ENCODE peak calls at places on chromosomes 1 and 21, in six cellular contexts. W is CD8-positive, alpha-beta memory T cell; Q is left ventricle myocardium inferior; R is HCT116; V is stomach; A is breast epithelium. S is an unnamed sample. For H3K9me3, the result is how much of the 10 kb centered on the place peaks cover.

GRCh38 chr1:219533280-219533679 is 79.6 kb downstream of the ZC3H11B start:
- DNase-seq in W (no peak), Q (no peak), R (no peak), V (no peak), A (no peak), S (no peak)

GRCh38 chr1:19083081-19083480 is 126.6 kb upstream of the IFFO2 start:
- DNase-seq in W (no peak), Q (no peak), R (no peak), V (no peak), A (no peak), S (no peak)

GRCh38 chr1:2328676-2329455 is 62.5 kb downstream of the MORN1 start:
- DNase-seq in W (no peak), Q (no peak), R (no peak), V (no peak), A (no peak), S (no peak)

GRCh38 chr1:179548666-179549367 is 26.9 kb downstream of the NPHS2 start:
- DNase-seq in W (no peak), Q (no peak), R (no peak), V (no peak), A (no peak), S (no peak)

GRCh38 chr1:188188317-188188716 is 1359.6 kb downstream of the PLA2G4A start:
- DNase-seq in W (no peak), Q (no peak), R (no peak), V (no peak), A (no peak), S (no peak)

GRCh38 chr1:42824481-42825057 is 7.4 kb upstream of the SVBP start:
- DNase-seq in W (no peak), Q (no peak), R (no peak), V (no peak), A (no peak), S (no peak)

GRCh38 chr1:71046891-71047634 is 553 bp downstream of the PTGER3 start:
- DNase-seq in W (no peak), Q (no peak), R (no peak), V (peak), A (no peak), S (peak)

GRCh38 chr1:19605884-19606442 is 38.1 kb upstream of the NBL1 start:
- DNase-seq in W (no peak), Q (no peak), R (no peak), V (no peak), A (no peak), S (no peak)

GRCh38 chr1:93635614-93636543 is 45.8 kb downstream of the BCAR3 start:
- DNase-seq in W (no peak), Q (no peak), R (no peak), V (no peak), A (no peak), S (peak)

GRCh38 chr1:117886101-117886795 is 43.2 kb downstream of the GDAP2 start:
- DNase-seq in W (no peak), Q (no peak), R (no peak), V (no peak), A (no peak), S (no peak)

GRCh38 chr1:163035791-163036249 is 33.3 kb upstream of the RGS4 start:
- DNase-seq in W (no peak), Q (no peak), R (peak), V (no peak), A (no peak), S (no peak)

GRCh38 chr1:220680085-220680687 is 10.0 kb upstream of the C1orf115 start:
- DNase-seq in W (no peak), Q (no peak), R (peak), V (no peak), A (no peak), S (peak)

GRCh38 chr1:74504125-74505065 is 8.0 kb downstream of the LRRC53 start:
- DNase-seq in W (no peak), Q (peak), R (peak), V (no peak), A (no peak), S (peak)

GRCh38 chr1:38308780-38309179 is 262.2 kb upstream of the POU3F1 start:
- DNase-seq in W (no peak), Q (no peak), R (no peak), V (no peak), A (no peak), S (no peak)

GRCh38 chr1:204190212-204191211 is 5.8 kb downstream of the KISS1 start:
- DNase-seq in W (no peak), Q (no peak), R (no peak), V (no peak), A (no peak), S (peak)

GRCh38 chr1:43436371-43436770 is 17.4 kb downstream of the HYI start:
- DNase-seq in W (no peak), Q (no peak), R (no peak), V (no peak), A (no peak), S (no peak)

GRCh38 chr1:205246426-205247119 is 18.8 kb downstream of the TMCC2 start:
- DNase-seq in W (no peak), Q (no peak), R (no peak), V (no peak), A (no peak), S (no peak)

GRCh38 chr21:33117268-33117888 is 47.4 kb downstream of the OLIG1 start:
- DNase-seq in W (no peak), Q (no peak), R (no peak), V (no peak), A (no peak), S (no peak)

GRCh38 chr21:43339668-43340067 is 87.3 kb downstream of the SIK1 start:
- DNase-seq in W (no peak), Q (peak), R (no peak), V (no peak), A (no peak), S (no peak)

GRCh38 chr21:44686843-44687561 is 5.0 kb upstream of the KRTAP12-1 start:
- DNase-seq in W (no peak), Q (no peak), R (no peak), V (no peak), A (no peak), S (no peak)

GRCh38 chr1:76138217-76138616 is 63.7 kb downstream of the ST6GALNAC3 start:
- DNase-seq in W (no peak), Q (no peak), R (no peak), V (no peak), A (no peak), S (no peak)

GRCh38 chr1:22808846-22809501 is 98.3 kb downstream of the EPHB2 start:
- DNase-seq in W (no peak), Q (peak), R (no peak), V (no peak), A (no peak), S (no peak)

GRCh38 chr21:28480091-28480869 is 512.4 kb downstream of the LTN1 start:
- DNase-seq in W (no peak), Q (no peak), R (no peak), V (no peak), A (no peak), S (no peak)

GRCh38 chr1:246587606-246588005 is 21.4 kb downstream of the CNST start:
- DNase-seq in W (no peak), Q (no peak), R (no peak), V (no peak), A (no peak), S (no peak)

GRCh38 chr1:161439280-161440232 is 65.7 kb upstream of the FCGR2A start:
- DNase-seq in W (no peak), Q (no peak), R (no peak), V (no peak), A (peak), S (peak)

GRCh38 chr1:85563139-85563538 is 17.4 kb upstream of the CCN1 start:
- DNase-seq in W (no peak), Q (no peak), R (no peak), V (no peak), A (no peak), S (no peak)

GRCh38 chr1:110055493-110056283 is 14.8 kb downstream of the ALX3 start:
- DNase-seq in W (no peak), Q (no peak), R (no peak), V (no peak), A (no peak), S (no peak)

GRCh38 chr1:110057963-110058518 is 12.4 kb downstream of the ALX3 start:
- DNase-seq in W (no peak), Q (no peak), R (no peak), V (no peak), A (no peak), S (no peak)

GRCh38 chr1:110056776-110057175 is 13.7 kb downstream of the ALX3 start:
- DNase-seq in W (no peak), Q (no peak), R (no peak), V (no peak), A (peak), S (no peak)

GRCh38 chr1:110058591-110058990 is 11.9 kb downstream of the ALX3 start:
- DNase-seq in W (no peak), Q (no peak), R (no peak), V (no peak), A (no peak), S (no peak)

GRCh38 chr1:110056284-110056680 is 14.2 kb downstream of the ALX3 start:
- DNase-seq in W (no peak), Q (no peak), R (no peak), V (no peak), A (no peak), S (no peak)
- H3K27ac ChIP-seq in W (no peak), Q (no peak), R (no peak), V (no peak), A (no peak), S (no peak)

DNA sequence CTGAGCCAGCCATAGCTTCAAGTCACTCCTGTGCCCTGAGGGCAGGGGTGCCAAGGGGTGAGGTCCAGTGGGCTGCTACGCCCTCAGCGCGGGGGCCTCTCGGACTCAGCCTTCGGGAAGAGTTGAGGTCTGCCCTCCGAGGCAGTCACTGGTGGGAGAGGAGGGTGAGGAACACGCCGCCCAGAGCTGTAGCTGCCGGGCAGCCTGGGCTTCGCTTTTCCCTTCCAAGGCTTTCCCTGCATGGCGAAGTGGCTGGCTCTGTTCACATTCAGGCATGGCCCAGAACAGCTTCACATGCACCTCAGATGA is 43.0 kb upstream of the C1orf174 start:
- DNase-seq in W (no peak), Q (no peak), R (no peak), V (no peak), A (no peak), S (no peak)
- H3K9me3 ChIP-seq in W (under half), Q (under half), R (under half), V (under half), A (under half), S (under half)

GRCh38 chr21:34890258-34890723 is 158.8 kb downstream of the RUNX1 start:
- DNase-seq in W (no peak), Q (no peak), R (no peak), V (no peak), A (no peak), S (no peak)

GRCh38 chr21:34890724-34891609 is 158.1 kb downstream of the RUNX1 start:
- DNase-seq in W (no peak), Q (peak), R (no peak), V (no peak), A (no peak), S (no peak)

GRCh38 chr21:34892196-34892595 is 156.9 kb downstream of the RUNX1 start:
- DNase-seq in W (no peak), Q (no peak), R (no peak), V (no peak), A (no peak), S (no peak)

GRCh38 chr21:34889537-34890257 is 159.4 kb downstream of the RUNX1 start:
- DNase-seq in W (peak), Q (peak), R (no peak), V (peak), A (peak), S (peak)

GRCh38 chr21:34891610-34891943 is 157.5 kb downstream of the RUNX1 start:
- DNase-seq in W (no peak), Q (no peak), R (no peak), V (no peak), A (no peak), S (no peak)
- H3K27ac ChIP-seq in W (no peak), Q (no peak), R (no peak), V (no peak), A (peak), S (peak)

DNA sequence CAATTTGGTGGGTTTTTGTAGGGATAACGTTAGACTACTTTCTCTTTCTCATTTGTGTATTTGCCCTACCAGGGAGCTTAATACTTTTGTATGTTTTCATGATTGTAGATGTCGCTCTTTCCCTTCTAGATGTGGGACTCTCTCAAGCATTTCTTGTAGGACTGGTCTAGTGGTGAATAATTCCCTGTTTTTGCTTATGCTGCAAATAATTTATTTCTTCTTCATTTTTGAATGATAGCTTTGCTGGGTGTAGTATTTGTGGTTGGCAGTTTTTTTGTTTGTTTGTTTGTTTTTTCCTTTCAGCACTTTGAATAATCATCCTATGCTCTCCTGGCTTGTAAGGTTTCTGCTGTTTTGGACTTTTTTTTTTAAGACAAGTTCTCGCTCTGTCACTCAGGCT is 22.5 kb upstream of the TTC22 start:
- DNase-seq in W (no peak), Q (no peak), R (no peak), V (no peak), A (no peak), S (no peak)
- H3K9me3 ChIP-seq in W (under half), Q (half or more), R (under half), V (under half), A (under half), S (under half)

GRCh38 chr1:226666714-226667113 is 72.4 kb downstream of the ITPKB start:
- DNase-seq in W (no peak), Q (no peak), R (no peak), V (no peak), A (no peak), S (no peak)
- H3K27ac ChIP-seq in W (no peak), Q (no peak), R (no peak), V (no peak), A (no peak), S (no peak)

GRCh38 chr21:20451051-20451450 is 547.2 kb upstream of the NCAM2 start:
- DNase-seq in W (no peak), Q (no peak), R (no peak), V (no peak), A (no peak), S (no peak)
- H3K9me3 ChIP-seq in W (under half), Q (under half), R (under half), V (under half), A (under half), S (under half)

GRCh38 chr1:9150582-9151290 is 21.8 kb upstream of the GPR157 start:
- DNase-seq in W (no peak), Q (peak), R (no peak), V (no peak), A (no peak), S (peak)

GRCh38 chr1:9149837-9150581 is 21.1 kb upstream of the GPR157 start:
- DNase-seq in W (no peak), Q (peak), R (no peak), V (no peak), A (no peak), S (peak)

GRCh38 chr1:9151326-9151860 is 22.5 kb upstream of the GPR157 start:
- DNase-seq in W (no peak), Q (peak), R (no peak), V (no peak), A (no peak), S (no peak)

GRCh38 chr1:9153152-9153551 is 24.2 kb upstream of the GPR157 start:
- DNase-seq in W (no peak), Q (no peak), R (no peak), V (no peak), A (no peak), S (no peak)

DNA sequence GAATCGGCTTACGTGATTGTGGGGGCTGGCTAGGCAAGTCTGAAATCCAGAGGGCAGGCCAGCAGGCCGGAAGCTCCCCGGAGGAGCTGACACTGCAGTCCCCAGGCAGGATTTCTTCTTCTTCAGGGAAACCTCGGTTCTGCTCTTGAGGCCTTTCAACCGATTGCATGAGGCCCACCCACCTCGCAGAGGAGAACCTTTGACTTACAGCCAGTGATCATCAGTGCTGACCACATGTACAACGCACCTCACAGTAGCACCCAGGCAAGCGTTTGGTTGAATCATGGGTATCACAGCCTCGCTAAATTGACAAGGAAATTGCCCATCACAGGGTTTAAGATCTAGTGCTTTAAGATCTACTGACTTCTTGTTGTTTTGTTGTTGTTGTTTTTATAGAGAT is 23.6 kb upstream of the GPR157 start:
- DNase-seq in W (no peak), Q (no peak), R (no peak), V (no peak), A (no peak), S (no peak)
- H3K27ac ChIP-seq in W (no peak), Q (peak), R (no peak), V (no peak), A (no peak), S (no peak)

DNA sequence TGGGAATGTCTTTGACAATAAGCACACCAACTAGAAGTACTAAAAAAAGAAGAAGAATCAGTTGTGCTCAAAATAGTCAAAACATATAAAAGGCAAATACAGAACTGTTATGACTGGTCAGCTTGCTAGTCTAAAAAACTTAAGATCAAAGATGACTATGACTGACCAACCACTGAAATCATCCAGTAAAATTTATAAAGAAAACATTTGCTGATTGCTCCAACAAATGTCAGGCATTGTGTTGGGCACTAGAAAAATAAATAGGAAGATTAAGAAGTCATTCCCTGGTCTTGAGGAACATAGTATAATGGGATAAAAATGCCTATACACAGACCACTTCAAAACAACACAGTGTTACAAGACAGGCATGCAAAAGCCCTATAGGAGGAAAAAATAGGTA is 9.3 kb upstream of the ANGPTL3 start:
- DNase-seq in W (no peak), Q (no peak), R (no peak), V (no peak), A (no peak), S (no peak)
- H3K9me3 ChIP-seq in W (under half), Q (under half), R (under half), V (under half), A (under half), S (under half)

GRCh38 chr1:78843111-78843908 is 163.2 kb downstream of the ADGRL4 start:
- DNase-seq in W (no peak), Q (no peak), R (no peak), V (no peak), A (no peak), S (no peak)
- H3K27ac ChIP-seq in W (no peak), Q (no peak), R (no peak), V (no peak), A (no peak), S (no peak)

DNA sequence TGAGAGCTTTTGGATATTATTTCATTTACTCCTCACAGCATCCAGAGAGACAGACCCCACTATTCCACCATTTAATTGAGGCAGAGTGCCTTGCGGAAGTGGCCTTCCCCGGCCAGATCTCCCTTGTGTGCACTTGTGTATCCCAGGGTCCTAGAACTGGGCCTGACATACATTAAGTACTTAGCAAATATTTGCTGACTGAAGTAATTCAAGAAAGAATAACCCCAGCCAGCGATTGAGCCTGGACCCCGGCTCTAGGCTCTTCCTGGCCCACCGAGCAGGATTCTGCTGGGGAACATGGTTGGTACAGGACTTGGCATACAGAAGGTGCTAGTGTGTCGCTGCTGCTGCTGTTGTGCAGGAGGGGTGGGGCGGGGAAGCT is 8.4 kb downstream of the DMRTA2 start:
- DNase-seq in W (no peak), Q (no peak), R (no peak), V (no peak), A (no peak), S (no peak)
- H3K9me3 ChIP-seq in W (under half), Q (under half), R (under half), V (under half), A (under half), S (under half)